ENCODE peak calls at places on chromosomes 5 and 9, in five cellular contexts. One of them, this sample, is unnamed.
A peak's percentile ranks its signal among the peaks of the same experiment; 100 is the strongest.

GRCh38 chr9:19320495-19320894 is 59.5 kb downstream of the RPS6 start:
- DNase-seq in stomach: no peak
- DNase-seq in anterior cingulate cortex: no peak
- DNase-seq in A172: no peak
- DNase-seq in natural killer cell treated with Interleukin-12 subunit alpha and Interleukin-12 subunit beta and Interleukin-15 and Interleukin-18, amount 100 ng/mL, for 72 hours: no peak
- DNase-seq in this sample: no peak

GRCh38 chr5:74889523-74890105 is 23.4 kb upstream of the FAM169A start:
- DNase-seq in natural killer cell treated with Interleukin-12 subunit alpha and Interleukin-12 subunit beta and Interleukin-15 and Interleukin-18, amount 100 ng/mL, for 72 hours: no peak
- DNase-seq in stomach: no peak
- DNase-seq in anterior cingulate cortex: no peak
- DNase-seq in A172: no peak
- DNase-seq in this sample: no peak

GRCh38 chr9:134355158-134355557 is 28.9 kb downstream of the RXRA start:
- DNase-seq in A172: no peak
- DNase-seq in stomach: no peak
- DNase-seq in natural killer cell treated with Interleukin-12 subunit alpha and Interleukin-12 subunit beta and Interleukin-15 and Interleukin-18, amount 100 ng/mL, for 72 hours: no peak
- DNase-seq in anterior cingulate cortex: no peak
- DNase-seq in this sample: no peak

GRCh38 chr5:107990881-107991810 is 320.4 kb upstream of the EFNA5 start:
- DNase-seq in A172: no peak
- DNase-seq in anterior cingulate cortex: no peak
- DNase-seq in stomach: no peak
- DNase-seq in natural killer cell treated with Interleukin-12 subunit alpha and Interleukin-12 subunit beta and Interleukin-15 and Interleukin-18, amount 100 ng/mL, for 72 hours: no peak
- DNase-seq in this sample: no peak

GRCh38 chr5:122447941-122448340 is 135.9 kb downstream of the SNCAIP start:
- DNase-seq in natural killer cell treated with Interleukin-12 subunit alpha and Interleukin-12 subunit beta and Interleukin-15 and Interleukin-18, amount 100 ng/mL, for 72 hours: no peak
- DNase-seq in A172: no peak
- DNase-seq in stomach: no peak
- DNase-seq in anterior cingulate cortex: no peak
- DNase-seq in this sample: no peak

GRCh38 chr9:78314953-78315870 is 18.3 kb downstream of the PSAT1 start:
- DNase-seq in anterior cingulate cortex: no peak
- DNase-seq in natural killer cell treated with Interleukin-12 subunit alpha and Interleukin-12 subunit beta and Interleukin-15 and Interleukin-18, amount 100 ng/mL, for 72 hours: no peak
- DNase-seq in A172: no peak
- DNase-seq in stomach: no peak
- DNase-seq in this sample: peak; percentile 50

GRCh38 chr9:104256031-104256709 is 162.1 kb downstream of the SMC2 start:
- DNase-seq in anterior cingulate cortex: no peak
- DNase-seq in A172: no peak
- DNase-seq in stomach: no peak
- DNase-seq in natural killer cell treated with Interleukin-12 subunit alpha and Interleukin-12 subunit beta and Interleukin-15 and Interleukin-18, amount 100 ng/mL, for 72 hours: no peak
- DNase-seq in this sample: no peak

GRCh38 chr9:121302786-121303185 is 34.8 kb downstream of the GSN start:
- DNase-seq in A172: no peak
- DNase-seq in natural killer cell treated with Interleukin-12 subunit alpha and Interleukin-12 subunit beta and Interleukin-15 and Interleukin-18, amount 100 ng/mL, for 72 hours: no peak
- DNase-seq in anterior cingulate cortex: no peak
- DNase-seq in stomach: no peak
- DNase-seq in this sample: no peak

GRCh38 chr5:172897691-172898512 is 61.3 kb upstream of the RPL26L1 start:
- DNase-seq in A172: peak; percentile 95
- DNase-seq in stomach: no peak
- DNase-seq in anterior cingulate cortex: no peak
- DNase-seq in natural killer cell treated with Interleukin-12 subunit alpha and Interleukin-12 subunit beta and Interleukin-15 and Interleukin-18, amount 100 ng/mL, for 72 hours: no peak
- DNase-seq in this sample: peak; percentile 91

GRCh38 chr5:157855404-157855994 is 3.4 kb downstream of the CLINT1 start:
- DNase-seq in stomach: peak; percentile 60
- DNase-seq in natural killer cell treated with Interleukin-12 subunit alpha and Interleukin-12 subunit beta and Interleukin-15 and Interleukin-18, amount 100 ng/mL, for 72 hours: no peak
- DNase-seq in anterior cingulate cortex: peak; percentile 16
- DNase-seq in A172: peak; percentile 59
- DNase-seq in this sample: peak; percentile 81

GRCh38 chr9:82571540-82571939 is 491.4 kb downstream of the RASEF start:
- DNase-seq in natural killer cell treated with Interleukin-12 subunit alpha and Interleukin-12 subunit beta and Interleukin-15 and Interleukin-18, amount 100 ng/mL, for 72 hours: no peak
- DNase-seq in anterior cingulate cortex: no peak
- DNase-seq in stomach: no peak
- DNase-seq in A172: no peak
- DNase-seq in this sample: no peak

GRCh38 chr5:82335807-82336206 is 57.7 kb upstream of the RPS23 start:
- DNase-seq in stomach: no peak
- DNase-seq in A172: peak; percentile 16
- DNase-seq in natural killer cell treated with Interleukin-12 subunit alpha and Interleukin-12 subunit beta and Interleukin-15 and Interleukin-18, amount 100 ng/mL, for 72 hours: no peak
- DNase-seq in anterior cingulate cortex: no peak
- DNase-seq in this sample: no peak

GRCh38 chr9:115231116-115231515 is 113.2 kb upstream of the TNC start:
- DNase-seq in stomach: no peak
- DNase-seq in natural killer cell treated with Interleukin-12 subunit alpha and Interleukin-12 subunit beta and Interleukin-15 and Interleukin-18, amount 100 ng/mL, for 72 hours: no peak
- DNase-seq in anterior cingulate cortex: no peak
- DNase-seq in A172: no peak
- DNase-seq in this sample: no peak

GRCh38 chr5:138831703-138832102 is 43.4 kb downstream of the LRRTM2 start:
- DNase-seq in anterior cingulate cortex: no peak
- DNase-seq in A172: no peak
- DNase-seq in natural killer cell treated with Interleukin-12 subunit alpha and Interleukin-12 subunit beta and Interleukin-15 and Interleukin-18, amount 100 ng/mL, for 72 hours: no peak
- DNase-seq in stomach: no peak
- DNase-seq in this sample: no peak

GRCh38 chr5:125961150-125961549 is 462.1 kb upstream of the GRAMD2B start:
- DNase-seq in natural killer cell treated with Interleukin-12 subunit alpha and Interleukin-12 subunit beta and Interleukin-15 and Interleukin-18, amount 100 ng/mL, for 72 hours: no peak
- DNase-seq in anterior cingulate cortex: no peak
- DNase-seq in stomach: no peak
- DNase-seq in A172: no peak
- DNase-seq in this sample: no peak

GRCh38 chr5:132557425-132557805 is 638 bp downstream of the RAD50 start:
- DNase-seq in natural killer cell treated with Interleukin-12 subunit alpha and Interleukin-12 subunit beta and Interleukin-15 and Interleukin-18, amount 100 ng/mL, for 72 hours: no peak
- DNase-seq in anterior cingulate cortex: no peak
- DNase-seq in A172: peak; percentile 65
- DNase-seq in stomach: peak; percentile 49
- DNase-seq in this sample: peak; percentile 48

GRCh38 chr5:76684756-76685594 is 31.0 kb upstream of the F2R start:
- DNase-seq in A172: no peak
- DNase-seq in natural killer cell treated with Interleukin-12 subunit alpha and Interleukin-12 subunit beta and Interleukin-15 and Interleukin-18, amount 100 ng/mL, for 72 hours: no peak
- DNase-seq in anterior cingulate cortex: no peak
- DNase-seq in stomach: no peak
- DNase-seq in this sample: no peak

GRCh38 chr9:113593682-113594281 is 130.3 kb downstream of the RGS3 start:
- DNase-seq in stomach: peak; percentile 88
- DNase-seq in natural killer cell treated with Interleukin-12 subunit alpha and Interleukin-12 subunit beta and Interleukin-15 and Interleukin-18, amount 100 ng/mL, for 72 hours: peak; percentile 61
- DNase-seq in A172: peak; percentile 98
- DNase-seq in anterior cingulate cortex: peak; percentile 86
- DNase-seq in this sample: peak; percentile 99

GRCh38 chr5:90037646-90038045 is 371.9 kb downstream of the CETN3 start:
- DNase-seq in anterior cingulate cortex: no peak
- DNase-seq in stomach: no peak
- DNase-seq in natural killer cell treated with Interleukin-12 subunit alpha and Interleukin-12 subunit beta and Interleukin-15 and Interleukin-18, amount 100 ng/mL, for 72 hours: no peak
- DNase-seq in A172: no peak
- DNase-seq in this sample: no peak

This sample was measured in endothelial cell of umbilical vein.